ENCODE peak calls at places on chromosomes 1 and 21, in six cellular contexts. E is HL-60; S is activated B cell treated with CpG ODN at 0.5 μM for 24 hours; B is CD8-positive, alpha-beta T cell; C is GM13977; Y is body of pancreas. V is an unnamed sample.

GRCh38 chr1:244865820-244866219 is 1.5 kb upstream of the HNRNPU start:
- DNase-seq in E (no peak), S (no peak), B (no peak), C (no peak), Y (no peak), V (no peak)

GRCh38 chr1:162412002-162412401 is at the start of gene SH2D1B:
- DNase-seq in E (no peak), S (no peak), B (no peak), C (no peak), Y (no peak), V (no peak)

GRCh38 chr21:46459356-46460112 is 843 bp downstream of the DIP2A start:
- DNase-seq in E (no peak), S (peak), B (no peak), C (no peak), Y (peak), V (peak)

GRCh38 chr1:91732291-91732953 is 153.5 kb downstream of the TGFBR3 start:
- DNase-seq in E (no peak), S (no peak), B (no peak), C (no peak), Y (no peak), V (no peak)

GRCh38 chr1:193181985-193182384 is 4.4 kb downstream of the B3GALT2 start:
- DNase-seq in E (no peak), S (no peak), B (no peak), C (no peak), Y (no peak), V (no peak)

GRCh38 chr1:160768295-160768657 is 27.7 kb upstream of the LY9 start:
- DNase-seq in E (no peak), S (peak), B (peak), C (peak), Y (peak), V (no peak)

GRCh38 chr1:112044745-112045144 is 55.3 kb upstream of the KCND3 start:
- DNase-seq in E (no peak), S (no peak), B (no peak), C (no peak), Y (no peak), V (no peak)

GRCh38 chr1:92380867-92381266 is 82.0 kb downstream of the RPAP2 start:
- DNase-seq in E (no peak), S (no peak), B (no peak), C (no peak), Y (no peak), V (no peak)

GRCh38 chr21:34560021-34560420 is 48.0 kb upstream of the KCNE1 start:
- DNase-seq in E (no peak), S (no peak), B (no peak), C (no peak), Y (no peak), V (no peak)

GRCh38 chr1:150832597-150832996 is 24.5 kb upstream of the CTSK start:
- DNase-seq in E (no peak), S (no peak), B (no peak), C (no peak), Y (no peak), V (no peak)

GRCh38 chr1:150826299-150826698 is 18.2 kb upstream of the CTSK start:
- DNase-seq in E (no peak), S (no peak), B (no peak), C (no peak), Y (no peak), V (no peak)

DNA sequence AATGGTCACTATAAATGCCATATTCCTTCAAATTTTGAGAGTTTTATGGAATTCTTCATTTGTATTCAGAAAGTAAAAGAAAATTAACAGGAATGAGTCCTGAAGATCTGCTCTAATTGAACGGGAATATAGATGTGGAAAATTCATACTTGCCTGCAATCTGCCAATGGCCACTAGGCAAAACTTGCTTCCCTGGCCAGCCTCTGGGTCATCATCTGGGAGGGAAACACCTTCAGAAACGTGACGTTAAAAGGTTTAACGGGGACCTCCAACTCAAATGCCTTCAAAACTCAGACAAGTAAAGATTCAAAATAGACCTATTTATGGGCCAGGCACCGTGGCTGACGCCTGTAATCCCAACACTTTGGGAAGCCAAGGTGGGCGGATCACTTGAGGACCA is 21.7 kb upstream of the CTSK start:
- DNase-seq in E (no peak), S (no peak), B (no peak), C (no peak), Y (no peak), V (no peak)
- TF ChIP-seq CTCF in E (no peak), S (no peak), B (no peak), C (no peak), Y (no peak), V (peak)

DNA sequence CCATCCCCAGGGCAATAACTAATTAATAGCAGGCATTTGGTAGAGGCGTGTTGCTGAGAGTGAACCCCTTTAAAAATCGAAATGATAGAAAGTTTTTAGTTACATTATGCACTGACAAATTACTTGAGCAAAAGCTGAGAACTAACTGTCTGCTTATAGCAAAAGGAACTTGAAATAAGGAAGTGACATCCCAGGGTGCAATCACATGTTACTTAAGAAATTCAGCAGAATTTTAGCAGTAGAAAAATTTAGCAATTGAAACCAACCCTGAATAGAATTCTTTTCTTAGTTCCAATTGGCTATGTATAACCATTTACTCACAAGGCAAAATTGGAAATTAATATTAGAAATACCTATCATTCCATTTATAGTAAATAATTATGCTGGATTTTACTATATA is 139.5 kb upstream of the SAMSN1 start:
- DNase-seq in E (peak), S (no peak), B (no peak), C (no peak), Y (no peak), V (no peak)
- TF ChIP-seq CTCF in E (no peak), S (no peak), B (no peak), C (no peak), Y (no peak), V (no peak)

GRCh38 chr1:235369802-235370201 is 2.6 kb downstream of the TBCE start:
- DNase-seq in E (no peak), S (no peak), B (no peak), C (no peak), Y (no peak), V (no peak)

GRCh38 chr1:235366286-235366685 is 941 bp upstream of the TBCE start:
- DNase-seq in E (no peak), S (no peak), B (no peak), C (no peak), Y (no peak), V (no peak)

GRCh38 chr1:235368428-235368827 is 1.2 kb downstream of the TBCE start:
- DNase-seq in E (no peak), S (no peak), B (no peak), C (no peak), Y (no peak), V (no peak)

DNA sequence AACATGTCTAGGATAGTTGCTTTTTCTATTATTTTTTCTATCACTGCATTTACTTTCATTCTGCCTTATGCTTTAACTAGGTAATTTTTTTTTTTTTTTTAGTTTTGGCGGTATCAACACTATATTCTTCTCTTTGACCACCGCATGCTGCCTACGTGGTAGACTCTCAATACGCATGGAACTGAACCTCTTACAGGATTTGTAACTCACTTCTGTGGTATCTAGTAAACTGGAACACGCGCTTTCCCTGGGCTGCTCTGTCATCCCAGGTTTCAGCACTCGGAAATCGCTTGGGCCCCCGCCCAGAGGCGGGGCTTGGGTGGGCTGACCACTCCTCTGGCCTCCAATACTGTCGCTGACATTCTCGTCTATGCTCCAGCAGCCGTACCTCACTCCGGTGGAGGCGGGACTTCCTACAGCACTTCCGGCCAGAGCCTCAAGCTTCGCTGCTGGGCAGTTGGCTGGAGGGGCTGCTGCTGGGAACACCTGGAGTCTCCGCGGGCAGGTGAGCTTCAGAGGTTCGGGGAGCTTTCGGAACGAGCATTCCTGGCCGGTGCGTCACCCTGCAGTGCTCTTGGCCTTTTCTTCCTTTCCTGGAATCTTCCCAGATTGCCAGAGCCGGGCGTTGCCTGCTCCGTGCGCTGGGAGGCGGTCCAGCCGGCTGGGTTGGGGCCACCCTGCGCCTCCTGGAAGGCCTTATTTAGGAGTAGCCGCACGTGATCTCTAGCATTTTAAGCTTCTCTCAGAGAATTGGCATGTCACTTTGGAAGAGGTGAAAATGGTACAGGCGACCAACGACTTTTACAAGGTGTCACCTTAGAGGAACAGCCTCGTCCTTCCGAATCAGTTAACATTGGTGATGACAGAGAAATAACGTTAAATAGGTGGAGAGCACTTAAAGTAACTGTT is at the start of gene TBCE:
- DNase-seq in E (peak), S (peak), B (peak), C (peak), Y (peak), V (peak)
- TF ChIP-seq CTCF in E (no peak), S (no peak), B (no peak), C (no peak), Y (no peak), V (peak)

GRCh38 chr1:25201006-25201405 is 31.3 kb downstream of the SYF2 start:
- DNase-seq in E (no peak), S (no peak), B (no peak), C (no peak), Y (no peak), V (no peak)

GRCh38 chr1:25208561-25209222 is 23.6 kb downstream of the SYF2 start:
- DNase-seq in E (no peak), S (no peak), B (no peak), C (no peak), Y (no peak), V (no peak)

GRCh38 chr1:25206201-25206600 is 26.1 kb downstream of the SYF2 start:
- DNase-seq in E (no peak), S (no peak), B (no peak), C (no peak), Y (no peak), V (no peak)

GRCh38 chr1:25208127-25208526 is 24.2 kb downstream of the SYF2 start:
- DNase-seq in E (no peak), S (no peak), B (no peak), C (no peak), Y (no peak), V (no peak)

DNA sequence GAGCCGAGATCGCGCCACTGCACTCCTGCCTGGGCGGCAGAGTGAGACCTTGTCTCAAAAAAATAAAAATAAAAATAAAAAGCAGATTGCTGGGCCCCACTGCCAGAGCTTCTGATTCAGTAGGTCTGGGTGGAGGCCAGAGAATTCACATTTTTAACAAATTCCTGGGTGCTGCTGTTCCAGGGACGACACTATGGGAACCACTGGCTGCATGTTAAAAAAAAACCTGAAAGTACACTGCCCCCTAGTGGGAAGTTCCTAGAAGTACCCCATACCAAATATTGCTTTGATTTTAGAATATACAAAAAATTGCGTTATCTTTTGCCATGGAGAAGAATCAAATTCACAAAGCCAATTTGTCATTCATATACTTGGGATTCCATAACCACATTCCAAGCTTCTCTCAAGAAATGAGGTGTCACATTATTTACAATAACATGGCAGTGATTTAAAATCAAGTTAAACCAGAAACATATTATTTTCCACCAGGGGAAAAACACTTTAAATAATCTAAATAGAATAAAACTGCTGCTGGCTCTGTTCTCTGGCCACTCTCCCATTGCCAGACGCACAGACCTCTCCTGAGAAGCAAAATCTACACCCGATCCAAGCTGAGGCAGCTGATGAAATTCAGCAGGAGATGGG is 27.4 kb downstream of the SYF2 start:
- DNase-seq in E (no peak), S (no peak), B (peak), C (peak), Y (no peak), V (no peak)
- TF ChIP-seq CTCF in E (peak), S (no peak), B (peak), C (peak), Y (peak), V (peak)

V was measured in type B pancreatic cell.